ENCODE peak calls at places on chromosome 13, in five cellular contexts. G is mesendoderm, Z is body of pancreas, K is foreskin keratinocyte, C is RWPE1. E is an unnamed sample.

GRCh38 chr13:99320693-99321481 is 13.7 kb upstream of the GPR183 start:
- DNase-seq in G (no peak), Z (no peak), K (peak; percentile 79), C (peak; percentile 34), E (peak; percentile 81)

GRCh38 chr13:35697281-35697680 is 220.8 kb upstream of the MAB21L1 start:
- DNase-seq in G (peak; percentile 68), Z (no peak), K (no peak), C (no peak), E (no peak)

GRCh38 chr13:21081926-21082325 is 20.5 kb upstream of the LATS2 start:
- DNase-seq in G (no peak), Z (no peak), K (no peak), C (no peak), E (no peak)

GRCh38 chr13:48976677-48977625 is 1.2 kb downstream of the FNDC3A start:
- DNase-seq in G (no peak), Z (no peak), K (peak; percentile 69), C (no peak), E (no peak)

GRCh38 chr13:27638521-27638920 is 16.8 kb downstream of the POLR1D start:
- DNase-seq in G (no peak), Z (no peak), K (peak; percentile 34), C (no peak), E (no peak)

GRCh38 chr13:51435002-51435578 is 17.7 kb downstream of the INTS6 start:
- DNase-seq in G (peak; percentile 11), Z (no peak), K (no peak), C (no peak), E (no peak)

GRCh38 chr13:79393564-79394249 is 12.3 kb downstream of the RBM26 start:
- DNase-seq in G (no peak), Z (no peak), K (no peak), C (no peak), E (no peak)

GRCh38 chr13:46575843-46576242 is 22.9 kb downstream of the LRCH1 start:
- DNase-seq in G (no peak), Z (no peak), K (peak; percentile 74), C (peak; percentile 64), E (peak; percentile 64)

GRCh38 chr13:98542568-98543379 is 34.1 kb downstream of the STK24 start:
- DNase-seq in G (no peak), Z (no peak), K (no peak), C (no peak), E (no peak)

GRCh38 chr13:101465877-101466276 is 13.4 kb downstream of the ITGBL1 start:
- DNase-seq in G (no peak), Z (no peak), K (peak; percentile 9), C (no peak), E (peak; percentile 16)

GRCh38 chr13:74243637-74244526 is 109.7 kb upstream of the KLF12 start:
- DNase-seq in G (no peak), Z (no peak), K (peak; percentile 96), C (peak; percentile 7), E (peak; percentile 87)

GRCh38 chr13:94992277-94992989 is 280.1 kb upstream of the SOX21 start:
- DNase-seq in G (no peak), Z (no peak), K (no peak), C (no peak), E (no peak)

GRCh38 chr13:110506859-110507566 is 54.5 kb downstream of the RAB20 start:
- DNase-seq in G (no peak), Z (peak; percentile 94), K (no peak), C (peak; percentile 41), E (peak; percentile 13)

GRCh38 chr13:75294110-75294509 is 187.9 kb downstream of the TBC1D4 start:
- DNase-seq in G (no peak), Z (no peak), K (no peak), C (no peak), E (no peak)

GRCh38 chr13:19345916-19346422 is 164.3 kb upstream of the TUBA3C start:
- DNase-seq in G (no peak), Z (no peak), K (no peak), C (no peak), E (no peak)

GRCh38 chr13:33228645-33229445 is 56.7 kb downstream of the STARD13 start:
- DNase-seq in G (peak; percentile 84), Z (no peak), K (no peak), C (peak; percentile 48), E (no peak)

GRCh38 chr13:25738797-25739196 is 313.0 kb downstream of the SHISA2 start:
- DNase-seq in G (no peak), Z (no peak), K (no peak), C (no peak), E (no peak)

GRCh38 chr13:20405691-20406090 is 120.0 kb downstream of the CRYL1 start:
- DNase-seq in G (peak; percentile 70), Z (no peak), K (peak; percentile 91), C (peak; percentile 81), E (no peak)

GRCh38 chr13:104143760-104144406 is 1077.7 kb upstream of the SLC10A2 start:
- DNase-seq in G (peak; percentile 3), Z (peak; percentile 17), K (no peak), C (no peak), E (no peak)

GRCh38 chr13:99314640-99315176 is 7.5 kb upstream of the GPR183 start:
- DNase-seq in G (no peak), Z (no peak), K (no peak), C (no peak), E (no peak)

GRCh38 chr13:91123456-91124127 is 223.9 kb upstream of the MIR17HG start:
- DNase-seq in G (peak; percentile 72), Z (no peak), K (no peak), C (no peak), E (no peak)

GRCh38 chr13:43072394-43072793 is 49.0 kb downstream of the DNAJC15 start:
- DNase-seq in G (peak; percentile 57), Z (peak; percentile 30), K (no peak), C (no peak), E (no peak)

GRCh38 chr13:45546410-45546765 is 69.2 kb downstream of the ERICH6B start:
- DNase-seq in G (no peak), Z (no peak), K (no peak), C (no peak), E (no peak)

GRCh38 chr13:65275838-65276630 is 1954.1 kb downstream of the PCDH9 start:
- DNase-seq in G (no peak), Z (peak; percentile 22), K (no peak), C (no peak), E (no peak)

GRCh38 chr13:65606622-65607021 is 1623.5 kb downstream of the PCDH9 start:
- DNase-seq in G (no peak), Z (no peak), K (no peak), C (no peak), E (no peak)

GRCh38 chr13:72634859-72635258 is 92.6 kb downstream of the MZT1 start:
- DNase-seq in G (no peak), Z (no peak), K (no peak), C (no peak), E (no peak)

GRCh38 chr13:67148219-67148583 is 81.9 kb downstream of the PCDH9 start:
- DNase-seq in G (no peak), Z (no peak), K (peak; percentile 43), C (peak; percentile 15), E (peak; percentile 30)

GRCh38 chr13:107461751-107462150 is 753.6 kb downstream of the LIG4 start:
- DNase-seq in G (no peak), Z (no peak), K (no peak), C (no peak), E (no peak)

GRCh38 chr13:27171830-27172494 is 351 bp upstream of the USP12 start:
- DNase-seq in G (peak; percentile 92), Z (peak; percentile 96), K (peak; percentile 84), C (peak; percentile 86), E (peak; percentile 88)

GRCh38 chr13:28324181-28324789 is 170.6 kb downstream of the FLT1 start:
- DNase-seq in G (peak; percentile 87), Z (peak; percentile 66), K (peak; percentile 42), C (peak; percentile 63), E (peak; percentile 46)

GRCh38 chr13:34587586-34587985 is 354.5 kb upstream of the NBEA start:
- DNase-seq in G (no peak), Z (no peak), K (no peak), C (no peak), E (no peak)

GRCh38 chr13:97582170-97582569 is 148.2 kb downstream of the RAP2A start:
- DNase-seq in G (no peak), Z (no peak), K (no peak), C (no peak), E (no peak)

GRCh38 chr13:35356572-35356971 is 119.9 kb downstream of the MAB21L1 start:
- DNase-seq in G (no peak), Z (no peak), K (no peak), C (no peak), E (no peak)

GRCh38 chr13:48126944-48127814 is 32.3 kb upstream of the MED4 start:
- DNase-seq in G (peak; percentile 93), Z (peak; percentile 25), K (peak; percentile 74), C (peak; percentile 74), E (peak; percentile 67)

GRCh38 chr13:109273326-109273751 is 513.0 kb downstream of the IRS2 start:
- DNase-seq in G (no peak), Z (no peak), K (peak; percentile 91), C (peak; percentile 42), E (peak; percentile 91)

DNA sequence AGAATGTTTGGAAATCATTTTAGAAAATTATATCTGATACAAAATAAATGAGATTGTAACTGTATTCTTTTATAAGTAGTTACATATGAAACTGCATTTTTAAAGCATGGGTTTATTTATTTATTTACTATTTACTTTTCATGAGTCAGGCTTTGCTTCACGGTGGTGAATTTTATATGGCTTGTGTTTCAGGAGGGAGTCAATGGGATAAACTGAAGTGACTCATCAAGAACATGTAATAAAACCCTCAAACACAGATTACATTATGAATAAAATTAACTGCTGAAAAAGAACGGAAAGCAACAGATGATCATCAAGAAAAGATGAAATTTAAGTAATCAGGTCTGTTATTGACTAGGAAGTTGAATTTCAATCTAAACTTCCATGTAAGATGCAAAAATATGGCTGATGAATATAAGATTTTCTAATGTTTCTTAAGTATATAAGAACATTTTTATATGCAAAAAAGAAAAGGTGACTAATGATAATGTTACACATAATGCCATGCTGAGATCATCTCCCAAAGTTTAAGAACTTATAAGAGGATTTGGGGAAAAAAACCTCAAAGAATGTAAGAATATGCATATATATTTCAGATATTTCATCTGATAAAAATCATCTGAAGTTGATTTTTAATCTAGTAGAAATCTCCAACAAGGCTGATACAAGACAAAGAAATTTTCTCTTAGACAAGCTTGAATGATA is 383.6 kb downstream of the SLITRK1 start:
- DNase-seq in G (no peak), Z (no peak), K (peak; percentile 58), C (peak; percentile 82), E (peak; percentile 73)
- H3K27ac ChIP-seq in G (no peak overlapping the region), Z (no peak overlapping the region), K (no peak overlapping the region), C (no peak overlapping the region), E (no peak overlapping the region)

DNA sequence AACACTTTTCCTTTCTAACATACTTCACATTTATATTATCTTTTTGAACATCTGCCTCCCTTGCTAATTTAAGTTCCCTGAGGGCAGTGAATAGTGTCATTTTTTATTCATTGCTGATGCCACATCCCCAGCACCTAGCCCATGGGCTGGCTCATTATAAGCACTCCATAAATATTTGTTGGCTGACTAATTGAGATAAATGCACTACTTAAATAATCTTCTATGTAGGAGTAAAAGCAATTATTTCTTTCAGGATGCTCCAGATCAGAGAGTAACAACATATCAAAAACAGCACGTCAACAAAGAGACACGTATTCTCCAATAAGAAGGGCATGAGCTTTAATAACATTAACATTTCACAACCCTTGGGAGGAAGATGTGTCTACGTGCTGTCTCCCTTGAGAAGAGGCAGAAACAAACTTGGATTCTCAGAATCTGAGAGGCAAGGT is 228.2 kb downstream of the LHFPL6 start:
- DNase-seq in G (no peak), Z (no peak), K (peak; percentile 63), C (no peak), E (peak; percentile 35)
- H3K27ac ChIP-seq in G (no peak overlapping the region), Z (no peak overlapping the region), K (no peak overlapping the region), C (no peak overlapping the region), E (no peak overlapping the region)

GRCh38 chr13:44237276-44237767 is 136.3 kb upstream of the SERP2 start:
- DNase-seq in G (no peak), Z (peak; percentile 36), K (peak; percentile 83), C (peak; percentile 71), E (peak; percentile 89)
- H3K27ac ChIP-seq in G (no peak overlapping the region), Z (peak overlapping the region; percentile 56), K (peak overlapping the region; percentile 89), C (peak overlapping the region; percentile 52), E (peak overlapping the region; percentile 35)

GRCh38 chr13:40673061-40673397 is 6.6 kb upstream of the FOXO1 start:
- DNase-seq in G (no peak), Z (no peak), K (no peak), C (no peak), E (no peak)
- H3K27ac ChIP-seq in G (no peak overlapping the region), Z (no peak overlapping the region), K (peak overlapping the region; percentile 79), C (no peak overlapping the region), E (peak overlapping the region; percentile 7)

E was measured in mammary epithelial cell.